ENCODE peak calls at places on chromosomes 16 and 17, in six cellular contexts. R, Q, N, O, B and Y are unnamed samples.

GRCh38 chr17:81682565-81683207 is 911 bp downstream of the ARL16 start:
- DNase-seq in R (no peak), Q (peak; percentile 8), N (no peak), O (no peak), B (peak; percentile 21), Y (no peak)

GRCh38 chr16:84722068-84722467 is 22.3 kb downstream of the USP10 start:
- DNase-seq in R (no peak), Q (no peak), N (no peak), O (no peak), B (no peak), Y (no peak)

GRCh38 chr16:74982303-74982702 is 2.6 kb downstream of the WDR59 start:
- DNase-seq in R (no peak), Q (no peak), N (no peak), O (no peak), B (no peak), Y (no peak)

GRCh38 chr16:10871157-10871991 is 5.6 kb upstream of the CIITA start:
- DNase-seq in R (peak; percentile 80), Q (peak; percentile 96), N (no peak), O (no peak), B (peak; percentile 82), Y (no peak)

GRCh38 chr16:89422905-89423630 is 67.3 kb downstream of the ANKRD11 start:
- DNase-seq in R (peak; percentile 73), Q (peak; percentile 92), N (no peak), O (no peak), B (peak; percentile 86), Y (peak; percentile 47)

GRCh38 chr17:77439382-77440013 is 298.7 kb downstream of the SEC14L1 start:
- DNase-seq in R (no peak), Q (no peak), N (no peak), O (no peak), B (no peak), Y (no peak)

GRCh38 chr17:50461550-50462132 is 7.0 kb downstream of the CHAD start:
- DNase-seq in R (no peak), Q (no peak), N (no peak), O (no peak), B (no peak), Y (no peak)

GRCh38 chr16:11576427-11577289 is 10.1 kb downstream of the LITAF start:
- DNase-seq in R (no peak), Q (no peak), N (no peak), O (no peak), B (no peak), Y (no peak)

GRCh38 chr16:58377932-58378331 is 14.3 kb upstream of the GINS3 start:
- DNase-seq in R (no peak), Q (peak; percentile 26), N (no peak), O (peak; percentile 3), B (peak; percentile 4), Y (no peak)